ENCODE peak calls at places on chromosomes 1 and 21, in five cellular contexts. U is HCT116, A is K562, E is HepG2, Y is gastrocnemius medialis. Z is an unnamed sample. For H3K4me1, the result is how much of the 10 kb centered on the place peaks cover.

GRCh38 chr1:47198214-47198613 is 8.4 kb upstream of the PDZK1IP1 start:
- ATAC-seq in A (peak), Y (no peak), E (no peak), U (no peak), Z (no peak)

GRCh38 chr1:235942979-235943575 is 76.4 kb upstream of the LYST start:
- ATAC-seq in Y (no peak), U (no peak), E (no peak), A (no peak), Z (no peak)

GRCh38 chr1:169890761-169891538 is 2.7 kb downstream of the SCYL3 start:
- ATAC-seq in A (no peak), U (no peak), E (no peak), Y (no peak), Z (no peak)

GRCh38 chr1:46681333-46682034 is 9.8 kb downstream of the TEX38 start:
- ATAC-seq in E (no peak), U (no peak), Y (no peak), A (no peak), Z (no peak)

GRCh38 chr1:156198831-156199349 is 5.0 kb downstream of the SLC25A44 start:
- ATAC-seq in E (no peak), Y (no peak), U (no peak), A (no peak), Z (no peak)

GRCh38 chr1:202037706-202038296 is 27.4 kb downstream of the ELF3 start:
- ATAC-seq in A (no peak), Y (no peak), U (no peak), E (no peak), Z (no peak)

GRCh38 chr21:23890652-23891051 is 1716.6 kb downstream of the MRPL39 start:
- ATAC-seq in Y (no peak), A (peak), E (no peak), U (no peak), Z (no peak)

GRCh38 chr1:94983343-94983742 is 56.4 kb upstream of the CNN3 start:
- ATAC-seq in Y (peak), A (no peak), E (peak), U (no peak), Z (peak)

GRCh38 chr1:55127827-55128343 is 87.3 kb downstream of the USP24 start:
- ATAC-seq in A (no peak), E (no peak), U (no peak), Y (no peak), Z (no peak)

GRCh38 chr1:248000169-248000568 is 13.3 kb upstream of the OR2L5 start:
- ATAC-seq in U (no peak), Y (no peak), A (no peak), E (no peak), Z (no peak)

GRCh38 chr1:168893359-168893791 is 164.4 kb upstream of the DPT start:
- ATAC-seq in U (no peak), E (no peak), A (no peak), Y (peak), Z (peak)

GRCh38 chr21:40255665-40256064 is 388.4 kb downstream of the PCP4 start:
- ATAC-seq in A (no peak), Y (no peak), U (no peak), E (no peak), Z (no peak)

GRCh38 chr1:105608713-105609112 is 1447.8 kb upstream of the PRMT6 start:
- ATAC-seq in U (no peak), E (peak), A (no peak), Y (no peak), Z (no peak)

GRCh38 chr1:87064309-87064708 is 149.9 kb downstream of the HS2ST1 start:
- ATAC-seq in E (no peak), U (no peak), Y (no peak), A (no peak), Z (no peak)

GRCh38 chr1:116433283-116434257 is 60.5 kb downstream of the ATP1A1 start:
- ATAC-seq in A (peak), E (peak), U (no peak), Y (peak), Z (no peak)

GRCh38 chr21:43740497-43741156 is 21.7 kb downstream of the PDXK start:
- ATAC-seq in U (peak), A (no peak), Y (no peak), E (peak), Z (peak)

GRCh38 chr1:19156676-19157075 is 53.4 kb downstream of the UBR4 start:
- ATAC-seq in U (no peak), Y (peak), E (no peak), A (no peak), Z (peak)

GRCh38 chr1:158969166-158969565 is 37.8 kb downstream of the PYHIN1 start:
- ATAC-seq in U (no peak), A (no peak), E (no peak), Y (no peak), Z (no peak)

GRCh38 chr1:73820843-73821242 is 377.1 kb downstream of the LRRIQ3 start:
- ATAC-seq in A (no peak), E (no peak), Y (no peak), U (no peak), Z (no peak)

GRCh38 chr1:21848524-21849174 is 36.6 kb downstream of the LDLRAD2 start:
- ATAC-seq in E (no peak), A (no peak), Y (no peak), U (no peak), Z (no peak)

GRCh38 chr1:165539908-165540307 is 3.9 kb upstream of the LRRC52 start:
- ATAC-seq in E (no peak), A (no peak), U (no peak), Y (peak), Z (no peak)

DNA sequence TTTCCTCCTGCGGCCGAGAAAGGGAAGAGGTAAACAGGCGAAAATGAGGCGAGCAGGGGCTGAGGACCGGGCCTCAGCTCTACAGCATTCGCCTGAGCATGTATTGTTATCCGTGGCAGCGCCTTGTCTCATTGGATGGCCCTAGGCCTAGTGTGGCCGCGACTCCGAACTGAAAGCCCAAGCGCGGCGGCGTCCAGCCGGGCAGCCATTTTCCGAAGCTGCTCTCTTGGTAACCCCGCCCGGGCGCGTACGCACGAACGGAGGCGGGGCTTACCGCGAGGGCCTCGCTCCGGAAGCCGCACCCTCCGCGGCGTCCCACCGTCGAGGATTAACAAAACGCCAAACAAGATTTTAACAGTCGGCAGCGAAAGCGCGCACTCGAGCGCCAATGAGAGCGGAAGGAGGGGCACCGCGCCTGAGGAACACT is 797 bp upstream of the USP1 start:
- ATAC-seq in Y (no peak), E (peak), U (peak), A (peak), Z (peak)
- TF ChIP-seq POLR2A in Y (peak), E (peak), U (peak), A (peak), Z (peak)

GRCh38 chr21:41581592-41582228 is 73.8 kb upstream of the TMPRSS2 start:
- ATAC-seq in E (no peak), A (no peak), Y (no peak), U (no peak), Z (no peak)

GRCh38 chr21:41582298-41582840 is 74.4 kb upstream of the TMPRSS2 start:
- ATAC-seq in E (no peak), Y (no peak), U (no peak), A (no peak), Z (no peak)

GRCh38 chr21:41584603-41585176 is 76.7 kb upstream of the TMPRSS2 start:
- ATAC-seq in A (no peak), U (no peak), E (no peak), Y (no peak), Z (no peak)

GRCh38 chr21:41583274-41583790 is 75.4 kb upstream of the TMPRSS2 start:
- ATAC-seq in U (no peak), Y (no peak), E (peak), A (peak), Z (no peak)

GRCh38 chr21:41582866-41583265 is 74.9 kb upstream of the TMPRSS2 start:
- ATAC-seq in U (no peak), Y (no peak), A (no peak), E (peak), Z (no peak)
- H3K27ac ChIP-seq in U (no peak), Y (no peak), A (no peak), E (no peak), Z (no peak)

GRCh38 chr1:225769687-225770086 is 7.9 kb upstream of the SRP9 start:
- ATAC-seq in Y (no peak), E (no peak), A (no peak), U (no peak), Z (no peak)

GRCh38 chr1:225767591-225768540 is 9.8 kb upstream of the SRP9 start:
- ATAC-seq in E (peak), Y (peak), U (no peak), A (no peak), Z (peak)

GRCh38 chr1:225770586-225771248 is 6.9 kb upstream of the SRP9 start:
- ATAC-seq in Y (no peak), E (peak), U (no peak), A (no peak), Z (no peak)

GRCh38 chr1:225766967-225767413 is 10.6 kb upstream of the SRP9 start:
- ATAC-seq in Y (peak), E (peak), U (no peak), A (peak), Z (peak)

GRCh38 chr1:225768662-225769426 is 8.8 kb upstream of the SRP9 start:
- ATAC-seq in A (peak), Y (no peak), E (peak), U (no peak), Z (no peak)
- H3K4me1 ChIP-seq in A (under half), Y (under half), E (half or more), U (under half), Z (under half)

GRCh38 chr1:85200870-85201339 is at the start of gene SYDE2:
- ATAC-seq in U (peak), Y (peak), A (peak), E (peak), Z (peak)
- TF ChIP-seq POLR2A in U (no peak), Y (peak), A (peak), E (peak), Z (peak)

GRCh38 chr1:214402583-214403216 is 121.7 kb downstream of the SMYD2 start:
- ATAC-seq in E (no peak), Y (no peak), U (no peak), A (peak), Z (no peak)
- H3K27ac ChIP-seq in E (no peak), Y (peak), U (no peak), A (no peak), Z (no peak)

GRCh38 chr1:3049905-3050304 is 19.1 kb upstream of the PRDM16 start:
- ATAC-seq in A (no peak), U (no peak), E (no peak), Y (no peak), Z (no peak)
- H3K4me1 ChIP-seq in A (under half), U (under half), E (under half), Y (under half), Z (under half)

DNA sequence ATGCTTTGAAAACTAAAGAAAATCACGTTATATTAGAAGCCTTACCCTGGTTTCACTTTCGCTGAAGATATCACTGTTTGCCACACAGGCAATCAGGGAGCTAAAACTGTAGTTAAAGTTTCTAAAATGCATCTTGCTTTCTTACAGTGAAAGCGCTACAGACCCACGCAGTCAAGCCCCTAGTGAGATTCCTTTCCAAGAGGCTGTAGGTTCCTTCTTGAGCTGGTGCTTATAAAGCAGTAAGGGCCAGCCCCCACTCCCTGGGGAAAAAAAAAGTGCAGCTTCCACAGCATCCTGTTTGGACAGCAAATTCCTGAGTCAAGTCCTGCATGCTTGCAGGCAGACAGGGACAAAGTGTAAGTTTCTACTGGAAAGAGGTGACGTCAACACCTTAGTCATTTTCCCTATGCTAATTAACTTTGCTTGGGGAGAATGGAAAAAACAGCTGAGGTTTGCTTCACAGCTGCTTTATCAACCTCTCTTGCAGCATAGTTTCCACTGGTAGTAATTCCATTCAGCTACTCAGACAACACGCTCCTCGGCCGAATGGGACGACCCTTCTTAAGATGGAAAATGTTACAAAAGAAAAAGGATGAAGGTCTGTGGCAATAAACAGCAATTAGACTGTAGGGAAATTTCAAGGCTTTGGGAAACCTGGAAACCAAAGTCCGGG is 14.7 kb upstream of the KCNE1 start:
- ATAC-seq in E (peak), A (no peak), U (peak), Y (peak), Z (peak)
- TF ChIP-seq POLR2A in E (peak), A (no peak), U (no peak), Y (peak), Z (peak)

DNA sequence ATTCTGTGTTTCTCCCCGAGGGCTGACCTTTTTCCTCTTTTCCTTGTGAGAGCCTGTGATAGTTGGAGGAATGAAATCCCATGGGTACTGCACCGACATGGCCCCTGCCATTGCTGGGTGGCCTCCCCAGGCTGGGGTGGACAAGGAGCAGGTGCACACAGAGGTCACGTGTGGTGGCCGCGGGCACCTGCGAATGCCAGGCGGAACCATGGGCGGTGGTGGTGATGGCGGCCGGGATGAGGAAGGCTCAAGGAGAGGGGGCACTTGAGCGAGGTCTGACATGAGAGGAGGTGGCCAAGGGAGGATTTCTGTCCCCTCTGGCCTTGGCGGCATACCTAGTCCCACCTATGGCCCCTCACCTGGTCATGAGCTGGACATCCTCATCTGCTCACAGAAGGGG is 69.6 kb downstream of the AJAP1 start:
- ATAC-seq in Y (no peak), E (no peak), U (no peak), A (no peak), Z (no peak)
- H3K27ac ChIP-seq in Y (no peak), E (no peak), U (no peak), A (no peak), Z (no peak)

DNA sequence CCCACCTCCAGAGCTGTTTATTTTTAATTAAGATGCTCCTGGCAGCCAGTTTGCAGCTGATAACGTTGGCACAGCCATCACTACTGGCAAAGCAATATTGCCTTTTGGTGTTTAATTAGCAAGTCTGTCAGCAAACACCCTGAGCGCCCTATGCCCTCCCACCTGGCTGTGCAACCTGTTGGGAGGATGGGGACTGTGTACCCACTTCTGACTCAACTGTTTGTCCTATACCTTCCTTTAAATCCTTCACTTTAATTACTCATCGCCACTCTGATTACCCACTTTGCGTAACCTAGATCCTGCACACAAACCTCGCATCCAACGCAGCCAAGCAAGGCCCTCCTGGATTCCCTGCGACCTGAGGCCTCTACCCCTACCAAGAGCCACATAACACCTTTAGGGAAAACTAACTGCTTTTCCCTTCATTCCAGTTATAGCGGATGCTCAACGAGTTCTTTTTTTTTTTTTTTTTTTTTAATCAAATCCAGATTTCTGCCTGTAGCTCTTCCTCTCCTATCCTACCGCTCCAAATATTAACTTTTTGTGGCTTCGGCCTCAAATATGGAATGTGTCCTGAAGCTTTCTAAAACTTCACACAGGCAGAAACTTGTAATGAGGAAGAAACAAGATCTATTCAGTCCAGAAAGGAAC is 67.0 kb downstream of the BCAR3 start:
- ATAC-seq in U (no peak), A (no peak), E (no peak), Y (no peak), Z (no peak)
- H3K4me1 ChIP-seq in U (under half), A (under half), E (half or more), Y (half or more), Z (half or more)

Z was measured in gastroesophageal sphincter.